ENCODE peak calls at places on chromosome 21, in five cellular contexts. J is H9; M is CD8-positive, alpha-beta T cell; G is stimulated activated CD4-positive, alpha-beta T cell treated with anti-CD3 and anti-CD28 coated beads, Interleukin-2, amount 100 ng/mL, for 24 hours; K is EH. H is an unnamed sample.

GRCh38 chr21:44428281-44428942 is 26.9 kb upstream of the LRRC3 start:
- DNase-seq in J (peak; percentile 88), G (peak; percentile 39), K (no peak), M (no peak), H (no peak)

GRCh38 chr21:46554431-46555224 is 50.3 kb downstream of the S100B start:
- DNase-seq in G (no peak), K (no peak), J (no peak), M (peak; percentile 54), H (no peak)

GRCh38 chr21:39373634-39374033 is 24.7 kb upstream of the HMGN1 start:
- DNase-seq in G (no peak), M (no peak), K (peak; percentile 60), J (peak; percentile 40), H (no peak)

GRCh38 chr21:44539991-44540666 is at the start of gene KRTAP10-1:
- DNase-seq in G (no peak), J (no peak), K (no peak), M (peak; percentile 35), H (no peak)

GRCh38 chr21:38075833-38076567 is 159.7 kb upstream of the KCNJ6 start:
- DNase-seq in K (peak; percentile 10), G (no peak), M (no peak), J (no peak), H (no peak)

GRCh38 chr21:45041351-45041805 is 33.0 kb upstream of the ADARB1 start:
- DNase-seq in K (peak; percentile 91), M (no peak), G (no peak), J (no peak), H (no peak)

GRCh38 chr21:30838536-30838935 is 9.0 kb upstream of the KRTAP7-1 start:
- DNase-seq in K (no peak), J (no peak), M (no peak), G (no peak), H (no peak)

GRCh38 chr21:42161957-42162681 is 56.8 kb upstream of the ABCG1 start:
- DNase-seq in M (peak; percentile 61), G (peak; percentile 24), K (no peak), J (peak; percentile 31), H (peak; percentile 52)

GRCh38 chr21:28537371-28538079 is 455.2 kb downstream of the LTN1 start:
- DNase-seq in J (no peak), K (peak; percentile 97), G (no peak), M (no peak), H (no peak)

GRCh38 chr21:42474043-42474831 is 21.8 kb downstream of the RSPH1 start:
- DNase-seq in G (no peak), M (peak; percentile 27), J (peak; percentile 71), K (peak; percentile 19), H (no peak)

GRCh38 chr21:36713746-36714145 is 14.8 kb downstream of the SIM2 start:
- DNase-seq in K (no peak), G (no peak), J (no peak), M (no peak), H (no peak)

GRCh38 chr21:44525431-44526095 is 14.4 kb downstream of the KRTAP10-1 start:
- DNase-seq in K (no peak), G (no peak), J (peak; percentile 27), M (no peak), H (no peak)

H was measured in NK-92 treated with Interleukin-12 subunit alpha and Interleukin-12 subunit beta, amount 100 ng/mL, for 24 hours.